ENCODE peak calls at places on chromosome 11, in five cellular contexts. L is AG09309, I is upper lobe of right lung, F is GM13976, O is AG10803. N is an unnamed sample.
A peak's percentile ranks its signal among the peaks of the same experiment; 100 is the strongest.

GRCh38 chr11:118622376-118623290 is 15.2 kb downstream of the PHLDB1 start:
- DNase-seq in L (no peak), I (peak; percentile 76), F (no peak), O (peak; percentile 91), N (peak; percentile 94)

GRCh38 chr11:35529971-35530495 is 4.6 kb upstream of the PAMR1 start:
- DNase-seq in L (peak; percentile 91), I (no peak), F (no peak), O (peak; percentile 99), N (peak; percentile 85)

GRCh38 chr11:15535414-15535813 is 420.7 kb downstream of the INSC start:
- DNase-seq in L (no peak), I (no peak), F (no peak), O (no peak), N (no peak)

GRCh38 chr11:100185588-100185987 is 501.5 kb upstream of the ARHGAP42 start:
- DNase-seq in L (no peak), I (no peak), F (no peak), O (no peak), N (no peak)

GRCh38 chr11:43021466-43021865 is 290.3 kb upstream of the API5 start:
- DNase-seq in L (no peak), I (no peak), F (peak; percentile 4), O (no peak), N (no peak)

GRCh38 chr11:18013790-18014507 is 1.1 kb upstream of the SERGEF start:
- DNase-seq in L (no peak), I (no peak), F (no peak), O (no peak), N (no peak)

GRCh38 chr11:77884186-77884828 is 63.4 kb downstream of the AAMDC start:
- DNase-seq in L (peak; percentile 63), I (no peak), F (no peak), O (peak; percentile 86), N (no peak)

GRCh38 chr11:36354221-36355003 is 58.3 kb downstream of the PRR5L start:
- DNase-seq in L (peak; percentile 87), I (no peak), F (peak; percentile 50), O (peak; percentile 94), N (no peak)

GRCh38 chr11:76208829-76209670 is 2.7 kb upstream of the WNT11 start:
- DNase-seq in L (no peak), I (peak; percentile 90), F (peak; percentile 89), O (peak; percentile 34), N (peak; percentile 27)

DNA sequence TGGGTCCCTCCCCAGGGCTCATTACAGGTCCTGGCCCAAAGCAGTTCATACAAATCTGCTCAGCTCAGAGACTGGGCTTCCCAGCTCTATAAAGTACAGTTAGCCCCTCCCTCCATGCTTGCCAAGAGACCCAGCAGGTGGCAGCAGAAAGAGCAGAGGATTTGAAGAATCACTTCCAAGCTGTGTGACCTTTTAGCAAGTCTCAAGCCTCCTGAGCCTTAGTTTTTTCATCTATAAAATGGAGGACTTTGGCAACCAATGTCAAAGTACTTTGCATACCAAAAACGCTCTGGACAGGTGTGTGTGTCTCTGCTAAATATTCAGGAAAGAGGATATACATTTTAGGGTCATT is 26.6 kb downstream of the RELT start:
- DNase-seq in L (no peak), I (no peak), F (peak; percentile 56), O (no peak), N (no peak)
- TF ChIP-seq CTCF in L (peak; percentile 41), I (no peak), F (peak; percentile 26), O (peak; percentile 26), N (no peak)

GRCh38 chr11:94993400-94993943 is 20.0 kb downstream of the KDM4D start:
- DNase-seq in L (no peak), I (no peak), F (no peak), O (no peak), N (no peak)

GRCh38 chr11:94998285-94998684 is 24.8 kb downstream of the KDM4D start:
- DNase-seq in L (no peak), I (no peak), F (no peak), O (no peak), N (no peak)

GRCh38 chr11:94997437-94997836 is 23.9 kb downstream of the KDM4D start:
- DNase-seq in L (no peak), I (no peak), F (no peak), O (no peak), N (no peak)
- TF ChIP-seq CTCF in L (peak; percentile 8), I (no peak), F (no peak), O (no peak), N (no peak)

GRCh38 chr11:101844608-101845007 is 70.2 kb upstream of the CEP126 start:
- DNase-seq in L (no peak), I (no peak), F (no peak), O (no peak), N (no peak)

DNA sequence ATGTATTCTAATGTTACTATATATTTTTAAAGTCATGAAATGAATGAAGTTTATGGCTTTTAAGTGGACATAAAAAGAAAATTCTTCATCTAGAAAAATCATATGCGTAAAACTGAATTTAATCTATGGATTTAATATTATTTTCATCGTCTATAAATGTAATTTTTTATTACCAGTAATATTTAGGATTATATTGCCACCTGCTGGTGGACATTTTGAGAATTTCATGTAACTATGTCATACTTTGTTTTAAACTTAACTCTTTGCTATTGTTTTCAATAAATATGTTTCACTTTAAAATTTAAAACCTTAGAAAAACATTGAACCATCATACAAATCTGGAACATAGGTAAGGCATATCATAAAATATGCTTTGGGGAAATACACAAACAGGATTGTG is 66.5 kb upstream of the CEP126 start:
- DNase-seq in L (no peak), I (no peak), F (no peak), O (peak; percentile 28), N (no peak)
- TF ChIP-seq CTCF in L (no peak), I (peak; percentile 52), F (no peak), O (peak; percentile 42), N (peak; percentile 38)

DNA sequence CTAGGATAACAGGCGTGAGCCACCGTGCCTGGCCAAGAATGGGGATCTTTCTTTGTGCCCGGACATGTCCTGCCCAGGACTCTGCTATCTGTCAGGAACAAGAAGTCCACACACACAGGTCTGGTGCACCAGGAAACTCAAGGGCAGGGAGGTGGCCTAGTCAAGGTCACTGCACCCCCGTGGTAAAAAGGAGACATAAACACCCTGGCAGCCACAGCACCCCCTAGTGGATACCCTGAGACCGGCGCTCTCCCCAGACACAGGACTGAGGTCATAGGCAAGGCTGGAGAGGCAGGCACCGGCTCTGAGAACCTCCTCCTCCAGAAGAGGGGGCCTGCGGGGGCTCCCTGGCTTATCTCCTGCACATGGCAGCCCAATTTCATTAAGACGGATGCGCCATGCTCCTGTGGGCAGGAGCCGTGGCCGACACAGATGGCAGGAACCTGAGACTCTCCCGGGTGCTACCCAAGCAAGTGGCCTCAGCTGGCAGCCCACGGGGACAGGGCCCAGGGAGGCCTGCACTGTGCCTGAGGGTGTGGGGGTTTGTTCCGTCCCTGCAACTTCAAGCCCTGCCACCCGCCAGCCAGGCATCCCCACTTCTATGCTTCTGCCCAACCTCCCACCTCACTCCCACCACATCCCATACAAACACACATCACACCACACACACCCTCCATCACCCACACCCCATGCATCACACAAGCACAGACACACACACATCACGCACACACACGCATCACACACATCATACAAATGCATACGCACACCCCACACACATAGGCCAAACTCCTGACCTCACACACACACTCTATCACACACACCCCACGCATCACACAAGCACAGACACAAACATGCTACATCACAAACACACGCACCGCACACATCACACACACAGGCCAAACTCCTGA is 19.6 kb downstream of the MACROD1 start:
- DNase-seq in L (no peak), I (peak; percentile 77), F (peak; percentile 88), O (peak; percentile 34), N (no peak)
- TF ChIP-seq CTCF in L (peak; percentile 78), I (peak; percentile 70), F (peak; percentile 71), O (peak; percentile 75), N (no peak)

GRCh38 chr11:60504219-60504618 is 11.0 kb upstream of the MS4A13 start:
- DNase-seq in L (no peak), I (no peak), F (peak; percentile 33), O (no peak), N (no peak)

GRCh38 chr11:60498399-60498798 is 5.8 kb downstream of the MS4A12 start:
- DNase-seq in L (no peak), I (no peak), F (no peak), O (no peak), N (no peak)

GRCh38 chr11:60500276-60500935 is 7.8 kb downstream of the MS4A12 start:
- DNase-seq in L (no peak), I (no peak), F (no peak), O (no peak), N (no peak)

GRCh38 chr11:60502221-60502775 is 9.7 kb downstream of the MS4A12 start:
- DNase-seq in L (no peak), I (no peak), F (no peak), O (no peak), N (no peak)

GRCh38 chr11:60498853-60499252 is 6.3 kb downstream of the MS4A12 start:
- DNase-seq in L (no peak), I (no peak), F (no peak), O (no peak), N (no peak)
- TF ChIP-seq CTCF in L (no peak), I (no peak), F (no peak), O (no peak), N (no peak)

GRCh38 chr11:47566166-47566546 is 757 bp downstream of the PTPMT1 start:
- DNase-seq in L (no peak), I (no peak), F (no peak), O (no peak), N (no peak)
- TF ChIP-seq CTCF in L (no peak), I (no peak), F (no peak), O (no peak), N (no peak)

GRCh38 chr11:130666781-130667251 is 218.4 kb downstream of the ADAMTS15 start:
- DNase-seq in L (no peak), I (no peak), F (no peak), O (peak; percentile 66), N (no peak)
- TF ChIP-seq CTCF in L (no peak), I (no peak), F (no peak), O (peak; percentile 42), N (no peak)

GRCh38 chr11:11400635-11401232 is 47.7 kb upstream of the CSNK2A3 start:
- DNase-seq in L (no peak), I (no peak), F (peak; percentile 29), O (no peak), N (no peak)
- TF ChIP-seq CTCF in L (peak; percentile 30), I (peak; percentile 14), F (peak; percentile 22), O (no peak), N (no peak)